ENCODE peak calls at places on chromosomes 16 and 17, in six cellular contexts. One of them, this sample, is unnamed.

GRCh38 chr16:17143546-17144419 is 327.0 kb downstream of the XYLT1 start:
- DNase-seq in fibroblast of pulmonary artery: no peak
- DNase-seq in astrocyte of the cerebellum: no peak
- DNase-seq in A549: no peak
- DNase-seq in brain microvascular endothelial cell: no peak
- DNase-seq in OCI-LY7: no peak
- DNase-seq in this sample: no peak

GRCh38 chr17:48723555-48724239 is 712 bp downstream of the PRAC2 start:
- DNase-seq in astrocyte of the cerebellum: no peak
- DNase-seq in brain microvascular endothelial cell: no peak
- DNase-seq in A549: no peak
- DNase-seq in OCI-LY7: no peak
- DNase-seq in fibroblast of pulmonary artery: no peak
- DNase-seq in this sample: no peak

GRCh38 chr16:28096974-28097373 is 33.5 kb upstream of the GSG1L start:
- DNase-seq in OCI-LY7: no peak
- DNase-seq in fibroblast of pulmonary artery: no peak
- DNase-seq in astrocyte of the cerebellum: no peak
- DNase-seq in A549: no peak
- DNase-seq in brain microvascular endothelial cell: no peak
- DNase-seq in this sample: no peak

GRCh38 chr16:12685806-12686205 is 117.9 kb downstream of the CPPED1 start:
- DNase-seq in brain microvascular endothelial cell: peak
- DNase-seq in fibroblast of pulmonary artery: no peak
- DNase-seq in OCI-LY7: no peak
- DNase-seq in A549: no peak
- DNase-seq in astrocyte of the cerebellum: no peak
- DNase-seq in this sample: no peak

GRCh38 chr16:68345958-68346635 is 35.3 kb downstream of the PRMT7 start:
- DNase-seq in fibroblast of pulmonary artery: no peak
- DNase-seq in A549: no peak
- DNase-seq in astrocyte of the cerebellum: no peak
- DNase-seq in brain microvascular endothelial cell: no peak
- DNase-seq in OCI-LY7: no peak
- DNase-seq in this sample: no peak

GRCh38 chr16:67329901-67330300 is 3.3 kb downstream of the LRRC36 start:
- DNase-seq in fibroblast of pulmonary artery: no peak
- DNase-seq in OCI-LY7: no peak
- DNase-seq in brain microvascular endothelial cell: no peak
- DNase-seq in astrocyte of the cerebellum: no peak
- DNase-seq in A549: no peak
- DNase-seq in this sample: no peak

GRCh38 chr16:59170065-59170712 is 436.1 kb upstream of the GOT2 start:
- DNase-seq in A549: no peak
- DNase-seq in astrocyte of the cerebellum: no peak
- DNase-seq in OCI-LY7: no peak
- DNase-seq in fibroblast of pulmonary artery: no peak
- DNase-seq in brain microvascular endothelial cell: no peak
- DNase-seq in this sample: no peak

GRCh38 chr17:79407385-79407784 is 203.5 kb downstream of the RBFOX3 start:
- DNase-seq in fibroblast of pulmonary artery: no peak
- DNase-seq in OCI-LY7: no peak
- DNase-seq in A549: no peak
- DNase-seq in astrocyte of the cerebellum: no peak
- DNase-seq in brain microvascular endothelial cell: no peak
- DNase-seq in this sample: no peak

GRCh38 chr16:79874391-79874790 is 273.9 kb upstream of the MAF start:
- DNase-seq in fibroblast of pulmonary artery: no peak
- DNase-seq in brain microvascular endothelial cell: no peak
- DNase-seq in A549: no peak
- DNase-seq in OCI-LY7: no peak
- DNase-seq in astrocyte of the cerebellum: no peak
- DNase-seq in this sample: no peak

GRCh38 chr17:76738468-76738850 is 540 bp downstream of the MFSD11 start:
- DNase-seq in brain microvascular endothelial cell: no peak
- DNase-seq in OCI-LY7: peak
- DNase-seq in A549: no peak
- DNase-seq in astrocyte of the cerebellum: no peak
- DNase-seq in fibroblast of pulmonary artery: no peak
- DNase-seq in this sample: no peak

GRCh38 chr16:54934536-54935410 is 4.1 kb downstream of the IRX5 start:
- DNase-seq in fibroblast of pulmonary artery: no peak
- DNase-seq in brain microvascular endothelial cell: no peak
- DNase-seq in astrocyte of the cerebellum: no peak
- DNase-seq in A549: no peak
- DNase-seq in OCI-LY7: no peak
- DNase-seq in this sample: no peak

GRCh38 chr16:85413713-85414663 is 199.1 kb upstream of the GSE1 start:
- DNase-seq in OCI-LY7: peak
- DNase-seq in A549: no peak
- DNase-seq in brain microvascular endothelial cell: no peak
- DNase-seq in astrocyte of the cerebellum: no peak
- DNase-seq in fibroblast of pulmonary artery: no peak
- DNase-seq in this sample: no peak

GRCh38 chr17:69018022-69018615 is 42.6 kb downstream of the ABCA9 start:
- DNase-seq in A549: no peak
- DNase-seq in brain microvascular endothelial cell: peak
- DNase-seq in astrocyte of the cerebellum: no peak
- DNase-seq in OCI-LY7: no peak
- DNase-seq in fibroblast of pulmonary artery: no peak
- DNase-seq in this sample: no peak

GRCh38 chr16:49305406-49305805 is 23.8 kb upstream of the CBLN1 start:
- DNase-seq in fibroblast of pulmonary artery: no peak
- DNase-seq in astrocyte of the cerebellum: no peak
- DNase-seq in OCI-LY7: no peak
- DNase-seq in A549: no peak
- DNase-seq in brain microvascular endothelial cell: no peak
- DNase-seq in this sample: no peak

GRCh38 chr17:40068917-40069750 is 6.4 kb downstream of the THRA start:
- DNase-seq in astrocyte of the cerebellum: no peak
- DNase-seq in fibroblast of pulmonary artery: peak
- DNase-seq in A549: peak
- DNase-seq in OCI-LY7: peak
- DNase-seq in brain microvascular endothelial cell: peak
- DNase-seq in this sample: peak

GRCh38 chr17:13557077-13557476 is 44.7 kb downstream of the HS3ST3A1 start:
- DNase-seq in brain microvascular endothelial cell: peak
- DNase-seq in fibroblast of pulmonary artery: peak
- DNase-seq in OCI-LY7: no peak
- DNase-seq in A549: no peak
- DNase-seq in astrocyte of the cerebellum: no peak
- DNase-seq in this sample: no peak

DNA sequence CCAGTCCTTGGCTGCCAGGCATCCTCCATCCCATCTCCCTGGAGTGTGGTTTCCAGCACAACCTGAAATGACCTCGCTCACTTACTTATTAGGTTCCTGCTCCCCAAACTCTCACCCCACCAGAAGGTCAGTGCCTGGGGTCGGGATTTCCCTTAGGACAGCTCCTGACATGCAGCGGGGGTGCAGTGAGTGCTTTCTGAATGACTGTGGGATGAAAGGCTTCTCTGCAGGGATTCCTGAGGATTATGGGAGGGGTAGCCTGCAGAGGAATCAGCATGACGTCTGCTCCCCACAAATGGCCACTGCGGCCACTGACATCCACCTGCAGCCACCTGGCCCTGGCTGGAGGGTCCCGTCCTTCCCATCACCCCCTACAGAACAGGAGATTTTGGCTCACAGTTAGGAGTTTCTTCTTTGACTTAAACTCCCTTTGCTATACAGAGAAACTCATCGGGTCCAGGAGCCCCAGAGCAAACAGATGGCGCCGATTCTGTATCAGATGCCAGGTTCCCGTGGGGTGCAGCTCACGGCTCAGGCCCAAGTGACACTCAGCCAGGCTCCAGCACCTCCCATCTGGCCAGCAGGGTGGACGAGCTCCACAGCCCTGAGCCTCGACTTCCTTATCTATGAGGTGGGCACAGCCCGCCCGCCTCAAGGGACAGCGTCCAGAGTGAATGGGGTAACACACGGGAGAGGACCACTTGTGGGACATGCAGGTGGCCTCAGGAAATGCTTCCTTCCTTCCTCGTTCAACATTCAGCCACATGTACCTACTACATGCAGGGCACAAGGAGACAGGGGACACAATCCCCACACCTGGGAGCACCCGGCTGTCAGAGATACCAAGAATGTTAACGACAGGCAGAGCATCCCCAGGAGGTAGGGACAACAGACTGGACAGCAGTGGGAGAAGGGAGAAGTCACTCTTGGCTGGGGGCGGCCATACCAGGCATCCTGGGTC is 69.8 kb downstream of the RMI2 start:
- DNase-seq in A549: no peak
- DNase-seq in fibroblast of pulmonary artery: no peak
- DNase-seq in OCI-LY7: no peak
- DNase-seq in brain microvascular endothelial cell: no peak
- DNase-seq in astrocyte of the cerebellum: no peak
- DNase-seq in this sample: no peak
- H3K4me3 ChIP-seq in A549: no peak
- H3K4me3 ChIP-seq in fibroblast of pulmonary artery: no peak
- H3K4me3 ChIP-seq in OCI-LY7: no peak
- H3K4me3 ChIP-seq in brain microvascular endothelial cell: no peak
- H3K4me3 ChIP-seq in astrocyte of the cerebellum: no peak
- H3K4me3 ChIP-seq in this sample: no peak

DNA sequence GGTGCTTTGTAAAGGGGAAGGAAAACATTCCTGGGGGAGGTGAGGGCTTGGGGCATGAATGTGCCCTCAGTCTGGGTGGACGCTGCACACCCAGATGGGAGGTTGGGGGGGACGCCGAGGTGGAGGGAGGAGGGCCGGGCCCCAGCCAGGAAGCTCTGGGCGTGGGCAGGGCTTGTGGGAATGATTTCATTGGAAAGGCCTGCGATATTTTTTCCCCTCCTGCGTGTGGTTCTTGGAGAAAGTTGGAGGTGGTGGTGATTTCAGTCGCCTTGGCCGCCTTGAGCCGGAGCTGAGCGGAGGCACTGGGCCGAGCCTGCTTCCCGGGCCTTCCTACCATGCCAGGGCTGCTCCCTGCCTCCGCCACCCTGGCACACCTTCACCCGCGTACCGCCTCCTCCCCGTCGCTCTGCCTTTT is 26.4 kb upstream of the CLEC18A start:
- DNase-seq in brain microvascular endothelial cell: peak
- DNase-seq in OCI-LY7: no peak
- DNase-seq in A549: no peak
- DNase-seq in astrocyte of the cerebellum: peak
- DNase-seq in fibroblast of pulmonary artery: peak
- DNase-seq in this sample: no peak
- H3K4me3 ChIP-seq in brain microvascular endothelial cell: peak
- H3K4me3 ChIP-seq in OCI-LY7: no peak
- H3K4me3 ChIP-seq in A549: no peak
- H3K4me3 ChIP-seq in astrocyte of the cerebellum: no peak
- H3K4me3 ChIP-seq in fibroblast of pulmonary artery: peak
- H3K4me3 ChIP-seq in this sample: no peak

GRCh38 chr17:81054308-81054707 is 19.4 kb downstream of the BAIAP2 start:
- DNase-seq in astrocyte of the cerebellum: no peak
- DNase-seq in OCI-LY7: no peak
- DNase-seq in brain microvascular endothelial cell: no peak
- DNase-seq in A549: no peak
- DNase-seq in fibroblast of pulmonary artery: no peak
- DNase-seq in this sample: no peak

GRCh38 chr17:81050645-81051625 is 16.0 kb downstream of the BAIAP2 start:
- DNase-seq in A549: no peak
- DNase-seq in fibroblast of pulmonary artery: no peak
- DNase-seq in brain microvascular endothelial cell: no peak
- DNase-seq in OCI-LY7: no peak
- DNase-seq in astrocyte of the cerebellum: no peak
- DNase-seq in this sample: no peak

GRCh38 chr17:81052199-81052997 is 17.4 kb downstream of the BAIAP2 start:
- DNase-seq in brain microvascular endothelial cell: no peak
- DNase-seq in OCI-LY7: no peak
- DNase-seq in fibroblast of pulmonary artery: no peak
- DNase-seq in astrocyte of the cerebellum: no peak
- DNase-seq in A549: no peak
- DNase-seq in this sample: no peak

GRCh38 chr17:81054881-81055370 is 20.0 kb downstream of the BAIAP2 start:
- DNase-seq in brain microvascular endothelial cell: no peak
- DNase-seq in astrocyte of the cerebellum: no peak
- DNase-seq in fibroblast of pulmonary artery: no peak
- DNase-seq in OCI-LY7: no peak
- DNase-seq in A549: no peak
- DNase-seq in this sample: no peak

GRCh38 chr17:81053043-81053970 is 18.4 kb downstream of the BAIAP2 start:
- DNase-seq in fibroblast of pulmonary artery: no peak
- DNase-seq in brain microvascular endothelial cell: no peak
- DNase-seq in OCI-LY7: no peak
- DNase-seq in astrocyte of the cerebellum: no peak
- DNase-seq in A549: no peak
- DNase-seq in this sample: no peak
- H3K4me3 ChIP-seq in fibroblast of pulmonary artery: no peak
- H3K4me3 ChIP-seq in brain microvascular endothelial cell: no peak
- H3K4me3 ChIP-seq in OCI-LY7: no peak
- H3K4me3 ChIP-seq in astrocyte of the cerebellum: no peak
- H3K4me3 ChIP-seq in A549: no peak
- H3K4me3 ChIP-seq in this sample: no peak

GRCh38 chr16:56628486-56629035 is 3.0 kb downstream of the MT1E start:
- DNase-seq in fibroblast of pulmonary artery: no peak
- DNase-seq in astrocyte of the cerebellum: no peak
- DNase-seq in OCI-LY7: no peak
- DNase-seq in brain microvascular endothelial cell: no peak
- DNase-seq in A549: no peak
- DNase-seq in this sample: no peak

GRCh38 chr16:56623637-56624036 is 1.9 kb upstream of the MT1E start:
- DNase-seq in OCI-LY7: no peak
- DNase-seq in fibroblast of pulmonary artery: no peak
- DNase-seq in astrocyte of the cerebellum: no peak
- DNase-seq in brain microvascular endothelial cell: no peak
- DNase-seq in A549: no peak
- DNase-seq in this sample: no peak

GRCh38 chr16:56626685-56627084 is 1.1 kb downstream of the MT1E start:
- DNase-seq in A549: no peak
- DNase-seq in fibroblast of pulmonary artery: no peak
- DNase-seq in OCI-LY7: no peak
- DNase-seq in brain microvascular endothelial cell: no peak
- DNase-seq in astrocyte of the cerebellum: no peak
- DNase-seq in this sample: no peak

GRCh38 chr16:56625140-56625942 is at the start of gene MT1E:
- DNase-seq in OCI-LY7: no peak
- DNase-seq in astrocyte of the cerebellum: no peak
- DNase-seq in brain microvascular endothelial cell: peak
- DNase-seq in fibroblast of pulmonary artery: peak
- DNase-seq in A549: no peak
- DNase-seq in this sample: peak

DNA sequence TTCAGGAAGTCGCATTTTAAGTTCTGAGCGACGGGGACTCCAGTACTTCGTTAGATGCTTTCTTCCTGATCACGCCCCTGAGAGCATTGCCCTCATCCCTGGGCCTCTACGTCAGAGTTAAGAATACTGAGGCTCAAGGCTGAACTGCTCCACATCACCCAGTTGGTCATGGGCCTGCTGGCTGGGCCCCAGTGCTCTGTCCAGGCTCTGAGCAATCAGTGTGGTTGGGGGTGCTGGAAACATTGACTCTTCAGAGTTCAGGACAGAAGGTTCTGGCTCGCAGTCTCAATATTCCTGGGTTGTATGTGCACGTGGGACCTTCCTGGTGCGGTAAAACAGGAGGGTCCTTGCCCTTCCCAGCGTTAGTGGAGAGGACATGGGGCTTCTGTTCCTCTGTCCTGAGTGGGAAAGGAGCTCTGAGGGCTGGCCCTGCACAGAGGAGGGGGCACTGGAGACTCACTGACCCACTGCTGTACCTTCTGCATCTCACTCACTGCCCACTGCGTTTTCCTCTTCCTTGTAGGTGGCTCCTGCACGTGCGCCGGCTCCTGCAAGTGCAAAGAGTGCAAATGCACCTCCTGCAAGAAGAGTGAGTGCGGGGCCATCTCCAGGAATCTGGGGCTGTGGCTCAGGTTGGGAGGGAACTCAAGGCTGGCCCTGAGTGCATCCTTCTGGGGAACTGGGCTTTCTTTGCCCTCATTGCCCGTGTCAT is 518 bp downstream of the MT1E start:
- DNase-seq in brain microvascular endothelial cell: peak
- DNase-seq in astrocyte of the cerebellum: peak
- DNase-seq in OCI-LY7: no peak
- DNase-seq in fibroblast of pulmonary artery: peak
- DNase-seq in A549: no peak
- DNase-seq in this sample: no peak
- H3K4me3 ChIP-seq in brain microvascular endothelial cell: peak
- H3K4me3 ChIP-seq in astrocyte of the cerebellum: peak
- H3K4me3 ChIP-seq in OCI-LY7: no peak
- H3K4me3 ChIP-seq in fibroblast of pulmonary artery: peak
- H3K4me3 ChIP-seq in A549: no peak
- H3K4me3 ChIP-seq in this sample: no peak